ENCODE peak calls at places on chromosomes 11 and 22, in seven cellular contexts. L is aorta, C is ovary, M is colonic mucosa, Z is fibroblast of lung, N is tibial artery, O is esophagus muscularis mucosa. B is an unnamed sample.

GRCh38 chr22:34993548-34993947 is 72.4 kb upstream of the ISX start:
- DNase-seq in N (no peak), L (no peak), C (no peak), O (no peak), Z (no peak), M (no peak), B (no peak)

GRCh38 chr11:103537904-103538502 is 428.8 kb downstream of the DYNC2H1 start:
- DNase-seq in N (no peak), C (no peak), O (peak; percentile 0), M (no peak), L (no peak), Z (no peak), B (no peak)

GRCh38 chr11:9716275-9717039 is 52.6 kb downstream of the SWAP70 start:
- DNase-seq in O (no peak), C (no peak), M (no peak), L (no peak), N (no peak), Z (peak; percentile 92), B (no peak)

GRCh38 chr11:122042981-122043380 is 73.0 kb downstream of the BLID start:
- DNase-seq in M (no peak), O (no peak), L (no peak), C (no peak), Z (no peak), N (no peak), B (no peak)

GRCh38 chr11:5090668-5091067 is 21.3 kb downstream of the OR52E1 start:
- DNase-seq in N (no peak), C (no peak), L (no peak), O (no peak), Z (no peak), M (no peak), B (no peak)

GRCh38 chr11:59708537-59708936 is 5.1 kb downstream of the OR10V1 start:
- DNase-seq in M (no peak), O (no peak), L (no peak), C (no peak), Z (peak; percentile 59), N (no peak), B (no peak)

GRCh38 chr11:94104734-94105133 is 23.9 kb upstream of the PANX1 start:
- DNase-seq in N (no peak), L (no peak), C (no peak), O (no peak), M (no peak), Z (no peak), B (no peak)

GRCh38 chr11:109794501-109794900 is 298.7 kb upstream of the ZC3H12C start:
- DNase-seq in C (no peak), N (no peak), O (no peak), L (no peak), M (no peak), Z (peak; percentile 53), B (no peak)

GRCh38 chr11:63919267-63920125 is 2.5 kb upstream of the RCOR2 start:
- DNase-seq in Z (no peak), O (no peak), M (peak; percentile 80), L (no peak), N (peak; percentile 77), C (peak; percentile 59), B (no peak)

GRCh38 chr11:122202161-122202950 is 86.3 kb upstream of the BLID start:
- DNase-seq in L (peak; percentile 74), Z (peak; percentile 95), C (peak; percentile 59), O (peak; percentile 92), N (peak; percentile 70), M (peak; percentile 50), B (peak; percentile 21)

GRCh38 chr22:49156662-49157285 is 670.9 kb downstream of the BRD1 start:
- DNase-seq in N (peak; percentile 27), O (no peak), M (peak; percentile 30), Z (no peak), L (no peak), C (no peak), B (no peak)

GRCh38 chr11:36450391-36450714 is 59.7 kb downstream of the TRAF6 start:
- DNase-seq in C (no peak), M (no peak), O (no peak), Z (no peak), L (no peak), N (no peak), B (no peak)

GRCh38 chr22:25167834-25168601 is 31.6 kb upstream of the CRYBB3 start:
- DNase-seq in L (no peak), C (no peak), O (no peak), M (no peak), N (no peak), Z (no peak), B (no peak)

GRCh38 chr22:42277988-42278776 is 7.7 kb upstream of the TCF20 start:
- DNase-seq in C (no peak), Z (no peak), L (no peak), O (no peak), M (no peak), N (no peak), B (peak; percentile 31)

GRCh38 chr11:36333897-36334296 is 37.8 kb downstream of the PRR5L start:
- DNase-seq in C (no peak), O (peak; percentile 42), M (no peak), Z (peak; percentile 57), N (no peak), L (no peak), B (no peak)

GRCh38 chr11:44128729-44129128 is 33.3 kb downstream of the EXT2 start:
- DNase-seq in C (no peak), O (no peak), L (no peak), Z (no peak), N (no peak), M (no peak), B (no peak)

GRCh38 chr22:35861451-35861850 is 143.8 kb downstream of the APOL5 start:
- DNase-seq in L (no peak), O (no peak), N (no peak), M (no peak), Z (no peak), C (no peak), B (no peak)

GRCh38 chr22:49307071-49307830 is 520.4 kb downstream of the BRD1 start:
- DNase-seq in O (peak; percentile 88), Z (no peak), N (peak; percentile 40), C (peak; percentile 15), M (peak; percentile 13), L (peak; percentile 65), B (no peak)

GRCh38 chr11:19951558-19952083 is 208.7 kb downstream of the DBX1 start:
- DNase-seq in C (no peak), M (no peak), Z (peak; percentile 54), O (no peak), N (no peak), L (no peak), B (no peak)

GRCh38 chr22:25172153-25172552 is 27.5 kb upstream of the CRYBB3 start:
- DNase-seq in M (peak; percentile 40), C (no peak), N (no peak), L (no peak), Z (no peak), O (no peak), B (no peak)

GRCh38 chr22:25928038-25928437 is 186.1 kb downstream of the MYO18B start:
- DNase-seq in O (no peak), M (no peak), Z (no peak), N (no peak), L (no peak), C (no peak), B (no peak)

GRCh38 chr11:116505466-116506247 is 267.1 kb downstream of the BUD13 start:
- DNase-seq in O (no peak), L (no peak), C (no peak), N (peak; percentile 38), Z (no peak), M (no peak), B (no peak)

GRCh38 chr11:83140691-83141455 is 16.1 kb upstream of the PCF11 start:
- DNase-seq in Z (no peak), L (no peak), M (no peak), O (no peak), C (no peak), N (no peak), B (no peak)

GRCh38 chr11:56396047-56396446 is 16.4 kb upstream of the OR5AL1 start:
- DNase-seq in L (no peak), C (no peak), O (no peak), N (no peak), M (no peak), Z (no peak), B (no peak)

GRCh38 chr11:17384002-17384511 is 4.4 kb downstream of the KCNJ11 start:
- DNase-seq in M (peak; percentile 80), Z (peak; percentile 67), N (peak; percentile 88), C (peak; percentile 83), L (peak; percentile 94), O (no peak), B (peak; percentile 40)

GRCh38 chr11:19595840-19596751 is 116.5 kb upstream of the NAV2 start:
- DNase-seq in N (peak; percentile 95), C (no peak), Z (peak; percentile 85), L (peak; percentile 93), O (no peak), M (peak; percentile 25), B (no peak)

DNA sequence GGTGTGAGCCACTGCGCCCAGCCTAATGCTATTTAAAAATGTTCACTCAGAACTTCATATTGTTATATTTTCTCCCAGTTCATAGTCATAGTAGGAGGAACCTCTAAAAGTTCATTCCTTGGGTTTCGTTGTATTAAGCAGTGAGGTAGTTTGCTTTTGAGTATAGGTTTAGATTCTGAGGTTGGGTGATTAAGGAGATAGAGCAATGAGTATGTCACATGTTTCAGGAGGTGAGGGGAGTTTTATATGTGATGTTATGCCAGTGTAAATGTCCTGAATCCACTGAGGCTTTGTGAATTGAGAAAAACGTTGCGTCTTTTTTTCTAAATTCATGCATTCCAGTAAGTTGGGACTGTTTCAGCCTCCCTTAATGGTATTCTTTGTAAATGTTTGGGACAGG is 4.2 kb downstream of the UBE2L3 start:
- DNase-seq in M (no peak), N (no peak), O (no peak), Z (no peak), C (no peak), L (no peak), B (no peak)
- H3K4me1 ChIP-seq in M (peaks cover 29% of the 10 kb centered on the region), N (peaks cover 50% of the 10 kb centered on the region), O (peaks cover 68% of the 10 kb centered on the region), Z (peaks cover 12% of the 10 kb centered on the region), C (peaks cover 22% of the 10 kb centered on the region), L (no peaks in the 10 kb centered on the region), B (peaks cover 63% of the 10 kb centered on the region)

GRCh38 chr11:1466784-1467183 is 19.8 kb downstream of the MOB2 start:
- DNase-seq in C (no peak), M (no peak), Z (no peak), O (no peak), N (no peak), L (no peak), B (no peak)
- H3K4me1 ChIP-seq in C (peaks cover 2% of the 10 kb centered on the region), M (no peaks in the 10 kb centered on the region), Z (no peaks in the 10 kb centered on the region), O (peaks cover 32% of the 10 kb centered on the region), N (peaks cover 29% of the 10 kb centered on the region), L (no peaks in the 10 kb centered on the region), B (no peaks in the 10 kb centered on the region)

GRCh38 chr11:119290894-119291497 is 25.9 kb downstream of the MCAM start:
- DNase-seq in Z (no peak), M (no peak), C (no peak), N (no peak), O (no peak), L (no peak), B (no peak)
- H3K4me1 ChIP-seq in Z (no peaks in the 10 kb centered on the region), M (no peaks in the 10 kb centered on the region), C (no peaks in the 10 kb centered on the region), N (no peaks in the 10 kb centered on the region), O (no peaks in the 10 kb centered on the region), L (no peaks in the 10 kb centered on the region), B (no peaks in the 10 kb centered on the region)

DNA sequence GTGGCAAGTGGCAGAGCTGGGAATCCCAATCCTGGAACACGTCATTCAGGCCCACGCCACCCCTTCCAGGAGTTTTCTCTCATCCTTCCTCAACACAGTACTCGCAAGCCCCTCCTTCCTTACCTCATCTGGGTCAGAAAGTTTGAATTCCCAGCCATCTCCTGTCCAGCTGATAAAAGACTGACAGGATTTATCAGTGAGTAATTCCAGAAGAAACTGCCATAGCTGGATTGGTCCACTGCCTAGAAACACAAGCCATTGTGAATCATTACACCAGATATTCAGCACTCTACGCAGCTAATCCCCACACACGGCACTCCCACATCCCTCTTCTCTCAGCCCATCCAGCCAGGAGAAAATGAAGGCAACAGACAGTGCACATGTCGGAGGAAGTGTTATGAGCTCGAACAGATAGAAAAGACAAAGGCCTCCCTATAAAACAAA is 124.0 kb downstream of the ETS1 start:
- DNase-seq in C (no peak), Z (peak; percentile 99), O (peak; percentile 81), M (no peak), L (no peak), N (no peak), B (no peak)
- H3K4me1 ChIP-seq in C (peaks cover 6% of the 10 kb centered on the region), Z (peaks cover 39% of the 10 kb centered on the region), O (peaks cover 58% of the 10 kb centered on the region), M (peaks cover 6% of the 10 kb centered on the region), L (peaks cover 14% of the 10 kb centered on the region), N (peaks cover 50% of the 10 kb centered on the region), B (peaks cover 63% of the 10 kb centered on the region)